ENCODE peak calls at places on chromosome 15, in five cellular contexts. One of them, this sample, is unnamed.

GRCh38 chr15:80419546-80419945 is 15.4 kb downstream of the ARNT2 start:
- DNase-seq in K562: no peak
- DNase-seq in A549: no peak
- DNase-seq in HepG2: no peak
- DNase-seq in H1: no peak
- DNase-seq in this sample: no peak

GRCh38 chr15:96121521-96121920 is 209.0 kb upstream of the NR2F2 start:
- DNase-seq in K562: no peak
- DNase-seq in A549: no peak
- DNase-seq in HepG2: no peak
- DNase-seq in H1: no peak
- DNase-seq in this sample: no peak

GRCh38 chr15:100263721-100264455 is 77.9 kb downstream of the ADAMTS17 start:
- DNase-seq in K562: no peak
- DNase-seq in A549: no peak
- DNase-seq in HepG2: no peak
- DNase-seq in H1: no peak
- DNase-seq in this sample: no peak

GRCh38 chr15:37291920-37292319 is 191.6 kb upstream of the MEIS2 start:
- DNase-seq in K562: no peak
- DNase-seq in A549: no peak
- DNase-seq in HepG2: no peak
- DNase-seq in H1: no peak
- DNase-seq in this sample: no peak

GRCh38 chr15:96268421-96269204 is 61.9 kb upstream of the NR2F2 start:
- DNase-seq in K562: no peak
- DNase-seq in A549: no peak
- DNase-seq in HepG2: no peak
- DNase-seq in H1: no peak
- DNase-seq in this sample: no peak

GRCh38 chr15:80730931-80731330 is 35.8 kb downstream of the ABHD17C start:
- DNase-seq in K562: no peak
- DNase-seq in A549: no peak
- DNase-seq in HepG2: no peak
- DNase-seq in H1: no peak
- DNase-seq in this sample: no peak

GRCh38 chr15:66702035-66702769 is at the start of gene SMAD6:
- DNase-seq in K562: peak
- DNase-seq in A549: peak
- DNase-seq in HepG2: peak
- DNase-seq in H1: peak
- DNase-seq in this sample: no peak

GRCh38 chr15:29670945-29671307 is 151.3 kb downstream of the TJP1 start:
- DNase-seq in K562: no peak
- DNase-seq in A549: peak
- DNase-seq in HepG2: peak
- DNase-seq in H1: no peak
- DNase-seq in this sample: no peak

GRCh38 chr15:60384052-60384451 is 13.7 kb downstream of the ANXA2 start:
- DNase-seq in K562: no peak
- DNase-seq in A549: no peak
- DNase-seq in HepG2: no peak
- DNase-seq in H1: no peak
- DNase-seq in this sample: no peak

GRCh38 chr15:100818927-100819326 is 60.7 kb upstream of the ALDH1A3 start:
- DNase-seq in K562: no peak
- DNase-seq in A549: no peak
- DNase-seq in HepG2: no peak
- DNase-seq in H1: no peak
- DNase-seq in this sample: no peak

GRCh38 chr15:88255496-88256171 is 905 bp downstream of the NTRK3 start:
- DNase-seq in K562: no peak
- DNase-seq in A549: peak
- DNase-seq in HepG2: no peak
- DNase-seq in H1: no peak
- DNase-seq in this sample: no peak

GRCh38 chr15:65958835-65959234 is 89.5 kb downstream of the RAB11A start:
- DNase-seq in K562: no peak
- DNase-seq in A549: no peak
- DNase-seq in HepG2: no peak
- DNase-seq in H1: no peak
- DNase-seq in this sample: no peak

GRCh38 chr15:100733088-100733487 is 130.7 kb downstream of the ASB7 start:
- DNase-seq in K562: no peak
- DNase-seq in A549: no peak
- DNase-seq in HepG2: no peak
- DNase-seq in H1: no peak
- DNase-seq in this sample: no peak

GRCh38 chr15:69813881-69814280 is 283.8 kb downstream of the TLE3 start:
- DNase-seq in K562: no peak
- DNase-seq in A549: no peak
- DNase-seq in HepG2: no peak
- DNase-seq in H1: no peak
- DNase-seq in this sample: no peak

GRCh38 chr15:56215769-56216168 is 27.9 kb downstream of the RFX7 start:
- DNase-seq in K562: no peak
- DNase-seq in A549: no peak
- DNase-seq in HepG2: no peak
- DNase-seq in H1: no peak
- DNase-seq in this sample: no peak

GRCh38 chr15:60134609-60135008 is 130.5 kb downstream of the FOXB1 start:
- DNase-seq in K562: no peak
- DNase-seq in A549: peak
- DNase-seq in HepG2: no peak
- DNase-seq in H1: no peak
- DNase-seq in this sample: no peak

GRCh38 chr15:85730001-85730820 is 64.5 kb downstream of the KLHL25 start:
- DNase-seq in K562: peak
- DNase-seq in A549: peak
- DNase-seq in HepG2: peak
- DNase-seq in H1: no peak
- DNase-seq in this sample: no peak

GRCh38 chr15:90742082-90742481 is 24.9 kb downstream of the BLM start:
- DNase-seq in K562: no peak
- DNase-seq in A549: no peak
- DNase-seq in HepG2: no peak
- DNase-seq in H1: no peak
- DNase-seq in this sample: no peak

GRCh38 chr15:90232941-90233700 is 620 bp downstream of the CIB1 start:
- DNase-seq in K562: peak
- DNase-seq in A549: peak
- DNase-seq in HepG2: peak
- DNase-seq in H1: no peak
- DNase-seq in this sample: no peak

GRCh38 chr15:97691799-97692198 is 268.7 kb upstream of the ARRDC4 start:
- DNase-seq in K562: no peak
- DNase-seq in A549: no peak
- DNase-seq in HepG2: peak
- DNase-seq in H1: no peak
- DNase-seq in this sample: no peak

GRCh38 chr15:41394924-41395323 is 7.4 kb downstream of the NDUFAF1 start:
- DNase-seq in K562: no peak
- DNase-seq in A549: no peak
- DNase-seq in HepG2: no peak
- DNase-seq in H1: no peak
- DNase-seq in this sample: no peak

GRCh38 chr15:95760508-95760907 is 570.0 kb upstream of the NR2F2 start:
- DNase-seq in K562: no peak
- DNase-seq in A549: no peak
- DNase-seq in HepG2: peak
- DNase-seq in H1: no peak
- DNase-seq in this sample: no peak

GRCh38 chr15:22796079-22796478 is 9.6 kb downstream of the NIPA1 start:
- DNase-seq in K562: no peak
- DNase-seq in A549: no peak
- DNase-seq in HepG2: no peak
- DNase-seq in H1: no peak
- DNase-seq in this sample: no peak

GRCh38 chr15:25508369-25509002 is 69.7 kb upstream of the UBE3A start:
- DNase-seq in K562: peak
- DNase-seq in A549: peak
- DNase-seq in HepG2: peak
- DNase-seq in H1: no peak
- DNase-seq in this sample: no peak

GRCh38 chr15:66004618-66005262 is 135.4 kb downstream of the RAB11A start:
- DNase-seq in K562: peak
- DNase-seq in A549: peak
- DNase-seq in HepG2: peak
- DNase-seq in H1: no peak
- DNase-seq in this sample: no peak

GRCh38 chr15:70426065-70426821 is 328.5 kb upstream of the TLE3 start:
- DNase-seq in K562: no peak
- DNase-seq in A549: no peak
- DNase-seq in HepG2: no peak
- DNase-seq in H1: no peak
- DNase-seq in this sample: no peak

GRCh38 chr15:99692825-99693224 is 40.4 kb downstream of the LYSMD4 start:
- DNase-seq in K562: no peak
- DNase-seq in A549: no peak
- DNase-seq in HepG2: no peak
- DNase-seq in H1: no peak
- DNase-seq in this sample: no peak

GRCh38 chr15:39472661-39473657 is 107.9 kb upstream of the THBS1 start:
- DNase-seq in K562: no peak
- DNase-seq in A549: no peak
- DNase-seq in HepG2: no peak
- DNase-seq in H1: no peak
- DNase-seq in this sample: no peak

GRCh38 chr15:49645937-49646336 is 25.1 kb downstream of the DTWD1 start:
- DNase-seq in K562: no peak
- DNase-seq in A549: no peak
- DNase-seq in HepG2: peak
- DNase-seq in H1: no peak
- DNase-seq in this sample: no peak

GRCh38 chr15:42929449-42929848 is 8.9 kb upstream of the TTBK2 start:
- DNase-seq in K562: no peak
- DNase-seq in A549: no peak
- DNase-seq in HepG2: no peak
- DNase-seq in H1: no peak
- DNase-seq in this sample: no peak

GRCh38 chr15:100713163-100713867 is 110.9 kb downstream of the ASB7 start:
- DNase-seq in K562: no peak
- DNase-seq in A549: peak
- DNase-seq in HepG2: peak
- DNase-seq in H1: no peak
- DNase-seq in this sample: no peak

GRCh38 chr15:33851079-33851478 is 117.2 kb upstream of the CHRM5 start:
- DNase-seq in K562: no peak
- DNase-seq in A549: no peak
- DNase-seq in HepG2: no peak
- DNase-seq in H1: no peak
- DNase-seq in this sample: no peak

GRCh38 chr15:38454687-38455071 is 752 bp downstream of the FAM98B start:
- DNase-seq in K562: no peak
- DNase-seq in A549: no peak
- DNase-seq in HepG2: peak
- DNase-seq in H1: no peak
- DNase-seq in this sample: no peak
- TF ChIP-seq KDM1A in K562: no peak
- TF ChIP-seq KDM1A in A549: no peak
- TF ChIP-seq KDM1A in HepG2: no peak
- TF ChIP-seq KDM1A in H1: no peak
- TF ChIP-seq KDM1A in this sample: no peak

GRCh38 chr15:48577495-48577894 is 68.0 kb downstream of the FBN1 start:
- DNase-seq in K562: no peak
- DNase-seq in A549: no peak
- DNase-seq in HepG2: no peak
- DNase-seq in H1: no peak
- DNase-seq in this sample: no peak
- TF ChIP-seq KDM1A in K562: no peak
- TF ChIP-seq KDM1A in A549: no peak
- TF ChIP-seq KDM1A in HepG2: no peak
- TF ChIP-seq KDM1A in H1: no peak
- TF ChIP-seq KDM1A in this sample: no peak

GRCh38 chr15:62288361-62289017 is 123.4 kb upstream of the C2CD4B start:
- DNase-seq in K562: no peak
- DNase-seq in A549: no peak
- DNase-seq in HepG2: no peak
- DNase-seq in H1: no peak
- DNase-seq in this sample: no peak

GRCh38 chr15:62291262-62291661 is 126.2 kb upstream of the C2CD4B start:
- DNase-seq in K562: no peak
- DNase-seq in A549: no peak
- DNase-seq in HepG2: no peak
- DNase-seq in H1: no peak
- DNase-seq in this sample: no peak

DNA sequence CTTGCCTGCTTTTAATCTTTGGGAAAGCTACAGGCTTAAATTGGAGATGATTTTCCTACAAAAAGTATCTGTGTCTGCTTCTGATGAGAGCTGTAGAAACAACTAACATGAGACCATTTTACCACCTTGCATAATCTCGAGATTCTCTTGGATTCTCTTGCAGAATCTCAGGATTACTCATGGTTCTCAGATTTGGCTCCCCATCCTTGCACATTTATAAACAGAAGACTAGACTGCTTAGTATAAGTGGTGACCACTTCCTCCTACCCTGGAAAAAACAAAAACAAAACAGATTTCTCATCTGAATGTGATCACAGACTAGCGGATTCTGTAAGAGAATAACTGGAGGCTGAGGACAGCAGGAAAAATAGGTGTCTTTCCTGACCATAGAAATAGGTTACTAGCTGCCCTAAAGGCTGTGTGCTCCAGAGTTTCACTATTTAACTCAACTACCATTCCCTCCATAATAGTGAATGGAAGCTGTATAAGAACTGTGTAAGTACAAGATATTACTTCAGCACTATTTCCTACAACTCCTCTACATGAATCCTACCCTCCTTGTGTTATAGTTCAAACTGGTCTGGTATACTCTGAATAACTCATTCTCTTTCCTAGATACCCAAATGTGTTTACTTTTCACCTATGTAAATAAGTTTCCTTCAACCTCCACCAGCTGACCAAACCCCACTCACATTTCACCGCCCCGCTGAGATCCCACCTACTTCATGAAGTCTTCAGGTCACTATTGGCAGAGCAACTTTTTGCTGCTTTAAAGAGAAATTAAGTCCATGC is 122.2 kb upstream of the C2CD4B start:
- DNase-seq in K562: no peak
- DNase-seq in A549: no peak
- DNase-seq in HepG2: no peak
- DNase-seq in H1: no peak
- DNase-seq in this sample: no peak
- TF ChIP-seq KDM1A in K562: no peak
- TF ChIP-seq KDM1A in A549: no peak
- TF ChIP-seq KDM1A in HepG2: no peak
- TF ChIP-seq KDM1A in H1: no peak
- TF ChIP-seq KDM1A in this sample: no peak

DNA sequence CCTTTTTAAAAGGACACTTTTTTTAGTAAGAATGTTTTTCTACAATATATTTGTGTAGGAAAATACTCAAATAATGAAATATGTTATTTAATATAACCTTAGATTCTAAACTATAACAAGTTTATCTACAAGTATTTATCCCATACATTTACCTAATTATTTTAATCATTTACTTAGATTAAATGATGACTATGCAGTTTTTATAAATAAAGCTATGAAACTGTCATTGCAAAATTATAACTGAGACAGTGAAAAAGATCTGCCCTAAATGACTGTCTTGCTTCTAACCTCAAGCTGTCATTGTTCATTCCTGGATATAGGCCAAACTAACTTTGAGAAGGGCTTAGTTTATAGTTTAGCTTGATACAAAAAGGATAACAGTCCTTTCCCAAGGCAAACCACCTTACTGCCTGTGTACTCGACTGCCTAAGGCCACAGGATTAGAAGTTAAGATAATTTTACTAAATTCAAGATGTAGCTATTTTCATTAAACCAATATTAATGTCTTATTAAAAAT is 84.1 kb downstream of the GLDN start:
- DNase-seq in K562: no peak
- DNase-seq in A549: no peak
- DNase-seq in HepG2: no peak
- DNase-seq in H1: no peak
- DNase-seq in this sample: no peak
- TF ChIP-seq KDM1A in K562: no peak
- TF ChIP-seq KDM1A in A549: no peak
- TF ChIP-seq KDM1A in HepG2: no peak
- TF ChIP-seq KDM1A in H1: no peak
- TF ChIP-seq KDM1A in this sample: no peak

This sample was measured in GM12878.